ENCODE peak calls at places on chromosomes 12 and 14, in nine cellular contexts. K, H, E, D, N, L, C, X and M are unnamed samples. For H3K4me1, the result is how much of the 10 kb centered on the place peaks cover.

GRCh38 chr12:81758421-81759214 is 532 bp downstream of the PPFIA2 start:
- DNase-seq in E (no peak), C (no peak), L (no peak), N (peak), X (peak), D (no peak), K (peak), H (peak), M (peak)

GRCh38 chr12:122834229-122834920 is 882 bp upstream of the HIP1R start:
- DNase-seq in N (peak), H (peak), X (peak), K (peak), D (peak), L (no peak), E (peak), C (no peak), M (peak)

GRCh38 chr12:89345830-89346740 is 6.2 kb downstream of the DUSP6 start:
- DNase-seq in D (peak), X (peak), E (no peak), L (no peak), C (no peak), K (peak), N (peak), H (peak), M (peak)

GRCh38 chr14:94575730-94576585 is 5.3 kb upstream of the SERPINA5 start:
- DNase-seq in H (peak), D (no peak), X (no peak), K (no peak), N (peak), L (no peak), C (no peak), E (no peak), M (no peak)

GRCh38 chr14:96122496-96122895 is 82.1 kb upstream of the BDKRB2 start:
- DNase-seq in K (no peak), X (no peak), H (peak), E (peak), L (no peak), D (no peak), C (no peak), N (peak), M (no peak)

GRCh38 chr12:48924617-48925217 is 575 bp downstream of the FKBP11 start:
- DNase-seq in X (peak), D (peak), C (no peak), L (peak), H (peak), N (peak), E (peak), K (peak), M (peak)

GRCh38 chr12:24854908-24855307 is 94.0 kb downstream of the BCAT1 start:
- DNase-seq in C (no peak), X (no peak), L (no peak), N (peak), D (no peak), E (no peak), H (no peak), K (no peak), M (no peak)

GRCh38 chr14:100049220-100049619 is 16.0 kb upstream of the EVL start:
- DNase-seq in N (peak), K (no peak), L (no peak), X (no peak), C (no peak), D (no peak), E (no peak), H (no peak), M (no peak)

GRCh38 chr12:52145228-52145940 is 46.4 kb downstream of the KRT80 start:
- DNase-seq in H (no peak), K (no peak), E (no peak), X (no peak), D (peak), N (no peak), L (no peak), C (no peak), M (no peak)

GRCh38 chr12:91622981-91623380 is 440.4 kb upstream of the DCN start:
- DNase-seq in X (no peak), L (no peak), K (no peak), D (no peak), C (no peak), H (no peak), N (no peak), E (no peak), M (no peak)

GRCh38 chr12:23083267-23083666 is 458.3 kb downstream of the ETNK1 start:
- DNase-seq in D (peak), L (no peak), X (no peak), H (no peak), N (peak), K (no peak), E (no peak), C (no peak), M (no peak)

GRCh38 chr14:73344304-73344703 is 107.0 kb downstream of the PAPLN start:
- DNase-seq in X (no peak), L (no peak), N (peak), D (no peak), C (no peak), H (no peak), E (no peak), K (no peak), M (no peak)

GRCh38 chr12:12398026-12398859 is 41.4 kb downstream of the BORCS5 start:
- DNase-seq in C (peak), K (no peak), L (no peak), X (no peak), N (peak), H (peak), E (peak), D (peak), M (no peak)

GRCh38 chr12:39441963-39442894 is 691 bp downstream of the KIF21A start:
- DNase-seq in D (peak), N (peak), X (peak), K (peak), C (no peak), L (peak), H (peak), E (peak), M (peak)

GRCh38 chr12:94504386-94504785 is 44.7 kb upstream of the CEP83 start:
- DNase-seq in E (no peak), X (no peak), H (no peak), D (no peak), N (no peak), K (no peak), C (no peak), L (no peak), M (no peak)

GRCh38 chr12:94078138-94078723 is 70.1 kb upstream of the PLXNC1 start:
- DNase-seq in X (no peak), C (no peak), D (no peak), E (peak), H (no peak), N (no peak), L (no peak), K (no peak), M (peak)

GRCh38 chr12:79841248-79841877 is 93.5 kb downstream of the PPP1R12A start:
- DNase-seq in H (no peak), C (no peak), L (no peak), K (no peak), E (no peak), N (no peak), D (peak), X (no peak), M (no peak)

GRCh38 chr14:68702105-68702504 is 90.8 kb downstream of the ZFP36L1 start:
- DNase-seq in X (no peak), H (no peak), K (no peak), N (no peak), C (no peak), L (no peak), D (no peak), E (no peak), M (no peak)

GRCh38 chr14:62462996-62463395 is 582.3 kb downstream of the KCNH5 start:
- DNase-seq in H (no peak), N (no peak), X (no peak), D (no peak), E (no peak), K (no peak), L (no peak), C (no peak), M (no peak)

GRCh38 chr12:105205322-105206048 is 30.5 kb downstream of the APPL2 start:
- DNase-seq in C (no peak), D (no peak), K (no peak), H (no peak), X (no peak), L (no peak), N (no peak), E (no peak), M (no peak)

GRCh38 chr12:121130866-121131373 is 1.8 kb upstream of the P2RX7 start:
- DNase-seq in D (no peak), C (no peak), N (no peak), L (no peak), H (no peak), X (no peak), E (no peak), K (no peak), M (no peak)

GRCh38 chr12:69348162-69348938 is at the start of gene LYZ:
- DNase-seq in L (no peak), D (no peak), C (no peak), N (no peak), E (no peak), X (no peak), H (no peak), K (no peak), M (no peak)

GRCh38 chr12:45637706-45638105 is 91.8 kb upstream of the ARID2 start:
- DNase-seq in H (no peak), D (peak), C (no peak), E (no peak), X (no peak), N (peak), L (no peak), K (no peak), M (no peak)

GRCh38 chr12:14974633-14975032 is 1.8 kb downstream of the PDE6H start:
- DNase-seq in X (no peak), N (no peak), L (no peak), K (no peak), E (no peak), H (no peak), D (no peak), C (no peak), M (no peak)

GRCh38 chr12:96199465-96199864 is 5.3 kb downstream of the ELK3 start:
- DNase-seq in K (no peak), D (no peak), C (no peak), H (no peak), X (no peak), L (no peak), N (no peak), E (no peak), M (no peak)
- H3K4me1 ChIP-seq in K (under half), D (under half), C (under half), H (under half), X (under half), L (under half), N (under half), E (under half), M (under half)

GRCh38 chr12:47373554-47374150 is 293.9 kb upstream of the AMIGO2 start:
- DNase-seq in N (no peak), C (no peak), H (no peak), K (no peak), L (no peak), X (no peak), E (no peak), D (no peak), M (no peak)

GRCh38 chr12:47376937-47377336 is 297.2 kb upstream of the AMIGO2 start:
- DNase-seq in D (peak), N (peak), K (no peak), L (no peak), C (no peak), H (no peak), X (no peak), E (no peak), M (no peak)

GRCh38 chr12:47378907-47379306 is 299.1 kb upstream of the AMIGO2 start:
- DNase-seq in L (no peak), E (no peak), N (peak), C (no peak), K (no peak), X (no peak), H (no peak), D (peak), M (no peak)

GRCh38 chr12:47378222-47378582 is 298.4 kb upstream of the AMIGO2 start:
- DNase-seq in L (no peak), H (no peak), X (no peak), C (no peak), N (no peak), K (no peak), E (no peak), D (no peak), M (no peak)

GRCh38 chr12:47377414-47378221 is 297.9 kb upstream of the AMIGO2 start:
- DNase-seq in C (no peak), N (peak), D (peak), E (no peak), X (no peak), L (no peak), K (peak), H (peak), M (no peak)
- H3K4me3 ChIP-seq in C (no peak), N (peak), D (no peak), E (no peak), X (no peak), L (no peak), K (no peak), H (no peak), M (no peak)

DNA sequence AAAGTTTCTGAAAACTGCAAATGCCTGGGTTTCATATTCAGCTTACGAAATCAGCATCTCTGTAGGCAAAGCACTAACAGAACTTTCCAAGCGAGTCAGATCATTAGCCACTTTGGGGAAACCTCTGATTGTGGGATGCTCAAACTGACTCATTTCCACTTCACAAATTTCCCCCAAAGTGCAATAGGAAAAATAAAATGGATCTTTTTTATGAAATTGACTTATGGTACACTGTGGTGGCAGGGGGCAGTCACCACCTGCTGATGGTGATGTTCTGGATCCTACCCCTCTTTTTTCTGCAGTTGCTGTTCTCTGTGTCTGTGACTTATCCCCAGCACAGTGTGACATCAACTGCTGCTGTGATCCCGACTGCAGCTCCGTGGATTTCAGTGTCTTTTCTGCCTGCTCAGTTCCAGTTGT is 5.6 kb downstream of the TCTN1 start:
- DNase-seq in C (no peak), E (no peak), X (peak), L (no peak), H (no peak), K (no peak), N (peak), D (peak), M (no peak)
- H3K4me1 ChIP-seq in C (under half), E (under half), X (under half), L (under half), H (under half), K (under half), N (under half), D (under half), M (under half)

GRCh38 chr14:89317051-89317691 is 99.9 kb downstream of the FOXN3 start:
- DNase-seq in L (no peak), D (no peak), E (no peak), K (no peak), X (no peak), H (no peak), C (no peak), N (no peak), M (no peak)
- H3K4me3 ChIP-seq in L (no peak), D (no peak), E (no peak), K (no peak), X (no peak), H (no peak), C (no peak), N (no peak), M (no peak)

GRCh38 chr14:103103461-103104388 is 9.2 kb downstream of the EXOC3L4 start:
- DNase-seq in C (no peak), D (peak), L (no peak), H (no peak), N (peak), E (peak), X (peak), K (peak), M (no peak)
- H3K4me1 ChIP-seq in C (under half), D (under half), L (under half), H (under half), N (under half), E (under half), X (under half), K (under half), M (under half)